ENCODE peak calls at places on chromosomes 12 and 14, in seven cellular contexts. One of them, this sample, is unnamed.

GRCh38 chr12:90514325-90514724 is 440.7 kb downstream of the CCER1 start:
- DNase-seq in left ventricle myocardium inferior: no peak
- DNase-seq in tibial artery: no peak
- DNase-seq in AG10803: peak
- DNase-seq in breast epithelium: no peak
- DNase-seq in activated CD8-positive, alpha-beta memory T cell treated with anti-CD3 and anti-CD28 coated beads for 48 hours: no peak
- DNase-seq in HT1080: no peak
- DNase-seq in this sample: no peak

GRCh38 chr14:99590746-99591555 is 13.1 kb downstream of the CCDC85C start:
- DNase-seq in left ventricle myocardium inferior: no peak
- DNase-seq in tibial artery: no peak
- DNase-seq in AG10803: peak
- DNase-seq in breast epithelium: no peak
- DNase-seq in activated CD8-positive, alpha-beta memory T cell treated with anti-CD3 and anti-CD28 coated beads for 48 hours: no peak
- DNase-seq in HT1080: peak
- DNase-seq in this sample: peak

GRCh38 chr12:123055281-123055766 is 74.8 kb downstream of the ARL6IP4 start:
- DNase-seq in left ventricle myocardium inferior: no peak
- DNase-seq in tibial artery: no peak
- DNase-seq in AG10803: no peak
- DNase-seq in breast epithelium: no peak
- DNase-seq in activated CD8-positive, alpha-beta memory T cell treated with anti-CD3 and anti-CD28 coated beads for 48 hours: no peak
- DNase-seq in HT1080: no peak
- DNase-seq in this sample: no peak

GRCh38 chr14:69327507-69327906 is 67.5 kb downstream of the GALNT16 start:
- DNase-seq in left ventricle myocardium inferior: no peak
- DNase-seq in tibial artery: no peak
- DNase-seq in AG10803: no peak
- DNase-seq in breast epithelium: peak
- DNase-seq in activated CD8-positive, alpha-beta memory T cell treated with anti-CD3 and anti-CD28 coated beads for 48 hours: no peak
- DNase-seq in HT1080: no peak
- DNase-seq in this sample: no peak

GRCh38 chr14:36507847-36508417 is 12.1 kb downstream of the NKX2-1 start:
- DNase-seq in left ventricle myocardium inferior: no peak
- DNase-seq in tibial artery: no peak
- DNase-seq in AG10803: no peak
- DNase-seq in breast epithelium: no peak
- DNase-seq in activated CD8-positive, alpha-beta memory T cell treated with anti-CD3 and anti-CD28 coated beads for 48 hours: no peak
- DNase-seq in HT1080: no peak
- DNase-seq in this sample: no peak

GRCh38 chr14:74571901-74572828 is 39.9 kb downstream of the LTBP2 start:
- DNase-seq in left ventricle myocardium inferior: no peak
- DNase-seq in tibial artery: peak
- DNase-seq in AG10803: peak
- DNase-seq in breast epithelium: no peak
- DNase-seq in activated CD8-positive, alpha-beta memory T cell treated with anti-CD3 and anti-CD28 coated beads for 48 hours: no peak
- DNase-seq in HT1080: peak
- DNase-seq in this sample: peak

GRCh38 chr12:18462437-18462836 is 201.1 kb downstream of the PIK3C2G start:
- DNase-seq in left ventricle myocardium inferior: no peak
- DNase-seq in tibial artery: no peak
- DNase-seq in AG10803: peak
- DNase-seq in breast epithelium: no peak
- DNase-seq in activated CD8-positive, alpha-beta memory T cell treated with anti-CD3 and anti-CD28 coated beads for 48 hours: no peak
- DNase-seq in HT1080: peak
- DNase-seq in this sample: peak

GRCh38 chr12:12157424-12157823 is 86.7 kb downstream of the BCL2L14 start:
- DNase-seq in left ventricle myocardium inferior: no peak
- DNase-seq in tibial artery: no peak
- DNase-seq in AG10803: peak
- DNase-seq in breast epithelium: no peak
- DNase-seq in activated CD8-positive, alpha-beta memory T cell treated with anti-CD3 and anti-CD28 coated beads for 48 hours: no peak
- DNase-seq in HT1080: no peak
- DNase-seq in this sample: no peak

GRCh38 chr14:73725116-73726024 is 11.2 kb upstream of the PNMA1 start:
- DNase-seq in left ventricle myocardium inferior: no peak
- DNase-seq in tibial artery: no peak
- DNase-seq in AG10803: no peak
- DNase-seq in breast epithelium: no peak
- DNase-seq in activated CD8-positive, alpha-beta memory T cell treated with anti-CD3 and anti-CD28 coated beads for 48 hours: no peak
- DNase-seq in HT1080: peak
- DNase-seq in this sample: peak

GRCh38 chr12:95358111-95359083 is 115.6 kb upstream of the METAP2 start:
- DNase-seq in left ventricle myocardium inferior: no peak
- DNase-seq in tibial artery: no peak
- DNase-seq in AG10803: no peak
- DNase-seq in breast epithelium: no peak
- DNase-seq in activated CD8-positive, alpha-beta memory T cell treated with anti-CD3 and anti-CD28 coated beads for 48 hours: no peak
- DNase-seq in HT1080: peak
- DNase-seq in this sample: no peak

GRCh38 chr14:61064866-61065265 is 83.8 kb downstream of the SLC38A6 start:
- DNase-seq in left ventricle myocardium inferior: no peak
- DNase-seq in tibial artery: no peak
- DNase-seq in AG10803: no peak
- DNase-seq in breast epithelium: no peak
- DNase-seq in activated CD8-positive, alpha-beta memory T cell treated with anti-CD3 and anti-CD28 coated beads for 48 hours: no peak
- DNase-seq in HT1080: no peak
- DNase-seq in this sample: no peak

GRCh38 chr12:51351913-51352532 is 5.5 kb upstream of the CELA1 start:
- DNase-seq in left ventricle myocardium inferior: no peak
- DNase-seq in tibial artery: no peak
- DNase-seq in AG10803: peak
- DNase-seq in breast epithelium: no peak
- DNase-seq in activated CD8-positive, alpha-beta memory T cell treated with anti-CD3 and anti-CD28 coated beads for 48 hours: no peak
- DNase-seq in HT1080: peak
- DNase-seq in this sample: peak

GRCh38 chr12:92529944-92530343 is 172.8 kb upstream of the PLEKHG7 start:
- DNase-seq in left ventricle myocardium inferior: no peak
- DNase-seq in tibial artery: no peak
- DNase-seq in AG10803: no peak
- DNase-seq in breast epithelium: no peak
- DNase-seq in activated CD8-positive, alpha-beta memory T cell treated with anti-CD3 and anti-CD28 coated beads for 48 hours: no peak
- DNase-seq in HT1080: no peak
- DNase-seq in this sample: no peak

GRCh38 chr12:93484315-93484981 is 17.1 kb downstream of the MRPL42 start:
- DNase-seq in left ventricle myocardium inferior: no peak
- DNase-seq in tibial artery: no peak
- DNase-seq in AG10803: peak
- DNase-seq in breast epithelium: no peak
- DNase-seq in activated CD8-positive, alpha-beta memory T cell treated with anti-CD3 and anti-CD28 coated beads for 48 hours: no peak
- DNase-seq in HT1080: peak
- DNase-seq in this sample: peak

GRCh38 chr12:49058366-49059062 is 2.1 kb downstream of the KMT2D start:
- DNase-seq in left ventricle myocardium inferior: no peak
- DNase-seq in tibial artery: no peak
- DNase-seq in AG10803: no peak
- DNase-seq in breast epithelium: no peak
- DNase-seq in activated CD8-positive, alpha-beta memory T cell treated with anti-CD3 and anti-CD28 coated beads for 48 hours: no peak
- DNase-seq in HT1080: no peak
- DNase-seq in this sample: peak

GRCh38 chr12:67275380-67275913 is 6.3 kb downstream of the CAND1 start:
- DNase-seq in left ventricle myocardium inferior: no peak
- DNase-seq in tibial artery: no peak
- DNase-seq in AG10803: no peak
- DNase-seq in breast epithelium: no peak
- DNase-seq in activated CD8-positive, alpha-beta memory T cell treated with anti-CD3 and anti-CD28 coated beads for 48 hours: no peak
- DNase-seq in HT1080: no peak
- DNase-seq in this sample: peak

GRCh38 chr12:91023326-91024004 is 18.7 kb upstream of the EPYC start:
- DNase-seq in left ventricle myocardium inferior: no peak
- DNase-seq in tibial artery: no peak
- DNase-seq in AG10803: peak
- DNase-seq in breast epithelium: no peak
- DNase-seq in activated CD8-positive, alpha-beta memory T cell treated with anti-CD3 and anti-CD28 coated beads for 48 hours: no peak
- DNase-seq in HT1080: peak
- DNase-seq in this sample: peak

GRCh38 chr12:106978035-106978800 is 8.7 kb downstream of the MTERF2 start:
- DNase-seq in left ventricle myocardium inferior: peak
- DNase-seq in tibial artery: peak
- DNase-seq in AG10803: peak
- DNase-seq in breast epithelium: no peak
- DNase-seq in activated CD8-positive, alpha-beta memory T cell treated with anti-CD3 and anti-CD28 coated beads for 48 hours: no peak
- DNase-seq in HT1080: no peak
- DNase-seq in this sample: peak

GRCh38 chr12:85007836-85008235 is 28.2 kb downstream of the TSPAN19 start:
- DNase-seq in left ventricle myocardium inferior: no peak
- DNase-seq in tibial artery: no peak
- DNase-seq in AG10803: peak
- DNase-seq in breast epithelium: no peak
- DNase-seq in activated CD8-positive, alpha-beta memory T cell treated with anti-CD3 and anti-CD28 coated beads for 48 hours: no peak
- DNase-seq in HT1080: peak
- DNase-seq in this sample: no peak

GRCh38 chr12:4269279-4269991 is 4.1 kb upstream of the CCND2 start:
- DNase-seq in left ventricle myocardium inferior: peak
- DNase-seq in tibial artery: peak
- DNase-seq in AG10803: no peak
- DNase-seq in breast epithelium: no peak
- DNase-seq in activated CD8-positive, alpha-beta memory T cell treated with anti-CD3 and anti-CD28 coated beads for 48 hours: peak
- DNase-seq in HT1080: no peak
- DNase-seq in this sample: no peak

GRCh38 chr12:12645485-12645884 is 33.8 kb downstream of the CREBL2 start:
- DNase-seq in left ventricle myocardium inferior: no peak
- DNase-seq in tibial artery: no peak
- DNase-seq in AG10803: peak
- DNase-seq in breast epithelium: no peak
- DNase-seq in activated CD8-positive, alpha-beta memory T cell treated with anti-CD3 and anti-CD28 coated beads for 48 hours: no peak
- DNase-seq in HT1080: no peak
- DNase-seq in this sample: peak

GRCh38 chr12:86658303-86658702 is 402.1 kb upstream of the MGAT4C start:
- DNase-seq in left ventricle myocardium inferior: no peak
- DNase-seq in tibial artery: no peak
- DNase-seq in AG10803: no peak
- DNase-seq in breast epithelium: no peak
- DNase-seq in activated CD8-positive, alpha-beta memory T cell treated with anti-CD3 and anti-CD28 coated beads for 48 hours: no peak
- DNase-seq in HT1080: no peak
- DNase-seq in this sample: no peak

GRCh38 chr12:19158909-19159308 is 29.4 kb downstream of the PLEKHA5 start:
- DNase-seq in left ventricle myocardium inferior: no peak
- DNase-seq in tibial artery: no peak
- DNase-seq in AG10803: peak
- DNase-seq in breast epithelium: no peak
- DNase-seq in activated CD8-positive, alpha-beta memory T cell treated with anti-CD3 and anti-CD28 coated beads for 48 hours: no peak
- DNase-seq in HT1080: no peak
- DNase-seq in this sample: peak

GRCh38 chr12:97716356-97716755 is 253.8 kb downstream of the RMST start:
- DNase-seq in left ventricle myocardium inferior: no peak
- DNase-seq in tibial artery: no peak
- DNase-seq in AG10803: no peak
- DNase-seq in breast epithelium: no peak
- DNase-seq in activated CD8-positive, alpha-beta memory T cell treated with anti-CD3 and anti-CD28 coated beads for 48 hours: no peak
- DNase-seq in HT1080: peak
- DNase-seq in this sample: no peak

GRCh38 chr14:104107611-104108569 is 22.4 kb downstream of the ASPG start:
- DNase-seq in left ventricle myocardium inferior: peak
- DNase-seq in tibial artery: no peak
- DNase-seq in AG10803: no peak
- DNase-seq in breast epithelium: peak
- DNase-seq in activated CD8-positive, alpha-beta memory T cell treated with anti-CD3 and anti-CD28 coated beads for 48 hours: no peak
- DNase-seq in HT1080: no peak
- DNase-seq in this sample: no peak

GRCh38 chr14:67079836-67080235 is 109.4 kb upstream of the GARIN2 start:
- DNase-seq in left ventricle myocardium inferior: no peak
- DNase-seq in tibial artery: no peak
- DNase-seq in AG10803: no peak
- DNase-seq in breast epithelium: no peak
- DNase-seq in activated CD8-positive, alpha-beta memory T cell treated with anti-CD3 and anti-CD28 coated beads for 48 hours: no peak
- DNase-seq in HT1080: no peak
- DNase-seq in this sample: no peak

GRCh38 chr14:94132285-94132887 is 3.0 kb upstream of the IFI27L2 start:
- DNase-seq in left ventricle myocardium inferior: no peak
- DNase-seq in tibial artery: peak
- DNase-seq in AG10803: peak
- DNase-seq in breast epithelium: no peak
- DNase-seq in activated CD8-positive, alpha-beta memory T cell treated with anti-CD3 and anti-CD28 coated beads for 48 hours: peak
- DNase-seq in HT1080: peak
- DNase-seq in this sample: peak

GRCh38 chr14:56044196-56044595 is 74.0 kb upstream of the PELI2 start:
- DNase-seq in left ventricle myocardium inferior: no peak
- DNase-seq in tibial artery: no peak
- DNase-seq in AG10803: no peak
- DNase-seq in breast epithelium: no peak
- DNase-seq in activated CD8-positive, alpha-beta memory T cell treated with anti-CD3 and anti-CD28 coated beads for 48 hours: no peak
- DNase-seq in HT1080: no peak
- DNase-seq in this sample: no peak

GRCh38 chr12:115224031-115224430 is 540.1 kb upstream of the TBX3 start:
- DNase-seq in left ventricle myocardium inferior: no peak
- DNase-seq in tibial artery: no peak
- DNase-seq in AG10803: no peak
- DNase-seq in breast epithelium: no peak
- DNase-seq in activated CD8-positive, alpha-beta memory T cell treated with anti-CD3 and anti-CD28 coated beads for 48 hours: no peak
- DNase-seq in HT1080: peak
- DNase-seq in this sample: peak

GRCh38 chr12:78210894-78211302 is 380.2 kb downstream of the NAV3 start:
- DNase-seq in left ventricle myocardium inferior: no peak
- DNase-seq in tibial artery: no peak
- DNase-seq in AG10803: peak
- DNase-seq in breast epithelium: no peak
- DNase-seq in activated CD8-positive, alpha-beta memory T cell treated with anti-CD3 and anti-CD28 coated beads for 48 hours: no peak
- DNase-seq in HT1080: peak
- DNase-seq in this sample: peak

GRCh38 chr14:85909581-85909980 is 379.6 kb downstream of the FLRT2 start:
- DNase-seq in left ventricle myocardium inferior: no peak
- DNase-seq in tibial artery: no peak
- DNase-seq in AG10803: no peak
- DNase-seq in breast epithelium: no peak
- DNase-seq in activated CD8-positive, alpha-beta memory T cell treated with anti-CD3 and anti-CD28 coated beads for 48 hours: no peak
- DNase-seq in HT1080: no peak
- DNase-seq in this sample: no peak

GRCh38 chr14:64510825-64511679 is 6.5 kb downstream of the ZBTB1 start:
- DNase-seq in left ventricle myocardium inferior: no peak
- DNase-seq in tibial artery: peak
- DNase-seq in AG10803: peak
- DNase-seq in breast epithelium: peak
- DNase-seq in activated CD8-positive, alpha-beta memory T cell treated with anti-CD3 and anti-CD28 coated beads for 48 hours: no peak
- DNase-seq in HT1080: peak
- DNase-seq in this sample: peak

GRCh38 chr12:120538281-120539156 is 4.4 kb downstream of the RNF10 start:
- DNase-seq in left ventricle myocardium inferior: peak
- DNase-seq in tibial artery: peak
- DNase-seq in AG10803: peak
- DNase-seq in breast epithelium: no peak
- DNase-seq in activated CD8-positive, alpha-beta memory T cell treated with anti-CD3 and anti-CD28 coated beads for 48 hours: no peak
- DNase-seq in HT1080: peak
- DNase-seq in this sample: peak

GRCh38 chr14:90400904-90401561 is 4.2 kb downstream of the CALM1 start:
- DNase-seq in left ventricle myocardium inferior: no peak
- DNase-seq in tibial artery: no peak
- DNase-seq in AG10803: no peak
- DNase-seq in breast epithelium: no peak
- DNase-seq in activated CD8-positive, alpha-beta memory T cell treated with anti-CD3 and anti-CD28 coated beads for 48 hours: no peak
- DNase-seq in HT1080: no peak
- DNase-seq in this sample: no peak